ENCODE peak calls at places on chromosome 22, in ten cellular contexts. I, R, P, U, C, Y, A, M, O and V are unnamed samples.

GRCh38 chr22:44366372-44367310 is 53.9 kb upstream of the SHISAL1 start:
- DNase-seq in I (no peak), R (no peak), P (no peak), U (peak; percentile 4), C (peak; percentile 72), Y (no peak), A (no peak), M (peak; percentile 43), O (peak; percentile 9), V (peak; percentile 14)

GRCh38 chr22:45009881-45010531 is at the start of gene PHF21B:
- DNase-seq in I (peak; percentile 92), R (no peak), P (no peak), U (peak; percentile 94), C (no peak), Y (peak; percentile 13), A (peak; percentile 9), M (peak; percentile 72), O (peak; percentile 71), V (no peak)

GRCh38 chr22:42520663-42521546 is 1.3 kb upstream of the RRP7A start:
- DNase-seq in I (no peak), R (no peak), P (no peak), U (no peak), C (no peak), Y (no peak), A (no peak), M (peak; percentile 56), O (no peak), V (no peak)

GRCh38 chr22:19477321-19478085 is 1.5 kb downstream of the UFD1 start:
- DNase-seq in I (no peak), R (peak; percentile 8), P (no peak), U (no peak), C (no peak), Y (peak; percentile 35), A (no peak), M (no peak), O (no peak), V (no peak)

GRCh38 chr22:31583861-31584485 is 78.0 kb downstream of the PISD start:
- DNase-seq in I (no peak), R (no peak), P (peak; percentile 7), U (no peak), C (no peak), Y (peak; percentile 35), A (no peak), M (no peak), O (no peak), V (no peak)

GRCh38 chr22:35894464-35894878 is 134.2 kb downstream of the RBFOX2 start:
- DNase-seq in I (no peak), R (no peak), P (no peak), U (no peak), C (peak; percentile 79), Y (no peak), A (peak; percentile 55), M (no peak), O (peak; percentile 70), V (no peak)

GRCh38 chr22:35305525-35306070 is 5.9 kb downstream of the TOM1 start:
- DNase-seq in I (no peak), R (no peak), P (no peak), U (no peak), C (no peak), Y (peak; percentile 37), A (no peak), M (no peak), O (no peak), V (no peak)

GRCh38 chr22:46515208-46516111 is 22.0 kb downstream of the CELSR1 start:
- DNase-seq in I (no peak), R (no peak), P (no peak), U (no peak), C (no peak), Y (no peak), A (peak; percentile 70), M (peak; percentile 35), O (no peak), V (no peak)

GRCh38 chr22:26481112-26481693 is 2.4 kb downstream of the HPS4 start:
- DNase-seq in I (no peak), R (no peak), P (no peak), U (no peak), C (no peak), Y (no peak), A (no peak), M (no peak), O (no peak), V (no peak)

GRCh38 chr22:26479043-26479791 is 4.4 kb downstream of the HPS4 start:
- DNase-seq in I (no peak), R (no peak), P (no peak), U (no peak), C (no peak), Y (no peak), A (no peak), M (no peak), O (no peak), V (no peak)

GRCh38 chr22:26481694-26482093 is 1.9 kb downstream of the HPS4 start:
- DNase-seq in I (no peak), R (no peak), P (no peak), U (no peak), C (no peak), Y (no peak), A (no peak), M (no peak), O (no peak), V (no peak)

GRCh38 chr22:26480611-26480932 is 3.0 kb downstream of the HPS4 start:
- DNase-seq in I (no peak), R (no peak), P (no peak), U (no peak), C (no peak), Y (no peak), A (no peak), M (no peak), O (no peak), V (no peak)

DNA sequence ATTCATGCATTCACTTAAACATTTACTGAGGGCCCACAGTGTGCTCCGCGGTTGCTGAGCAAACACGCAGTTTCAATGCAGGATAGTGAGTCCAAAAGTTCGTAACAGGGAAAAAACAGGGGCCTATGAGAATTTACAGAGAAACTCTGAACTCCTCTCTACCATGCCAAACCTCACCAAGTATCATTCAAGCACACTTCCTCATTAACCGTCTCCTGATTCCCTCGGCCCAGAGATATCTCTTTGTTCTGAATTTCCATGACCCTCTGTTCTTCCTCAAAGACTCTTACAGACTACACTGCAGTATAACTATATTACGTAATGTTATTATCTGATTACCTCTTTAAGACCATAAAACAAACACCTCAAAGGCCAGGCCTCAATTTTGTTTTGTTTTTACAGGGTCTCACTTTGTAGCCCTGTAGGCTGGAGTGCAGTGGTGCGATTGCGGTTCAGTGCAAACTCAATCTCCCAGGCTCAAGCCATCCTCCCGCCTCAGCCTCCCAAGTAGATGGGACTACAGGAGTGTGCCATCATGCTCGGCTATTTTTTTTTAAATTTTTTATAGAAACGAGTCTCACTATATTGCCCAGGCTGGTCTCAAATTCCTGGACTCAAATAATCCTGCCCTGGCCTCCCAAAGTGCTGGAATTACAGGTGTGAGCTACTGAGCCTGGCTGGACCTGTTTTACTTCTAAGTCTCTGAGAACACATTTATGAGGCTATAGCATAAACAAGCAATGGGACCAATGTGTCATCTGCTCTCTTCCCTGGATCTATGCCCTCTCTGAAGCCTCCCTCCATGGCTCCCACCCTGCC is 3.6 kb downstream of the HPS4 start:
- DNase-seq in I (no peak), R (no peak), P (no peak), U (no peak), C (no peak), Y (no peak), A (no peak), M (no peak), O (no peak), V (no peak)
- TF ChIP-seq CTCF in I (no peak), R (no peak), P (no peak), U (no peak), C (no peak), Y (no peak), A (no peak), M (no peak), O (no peak), V (no peak)

DNA sequence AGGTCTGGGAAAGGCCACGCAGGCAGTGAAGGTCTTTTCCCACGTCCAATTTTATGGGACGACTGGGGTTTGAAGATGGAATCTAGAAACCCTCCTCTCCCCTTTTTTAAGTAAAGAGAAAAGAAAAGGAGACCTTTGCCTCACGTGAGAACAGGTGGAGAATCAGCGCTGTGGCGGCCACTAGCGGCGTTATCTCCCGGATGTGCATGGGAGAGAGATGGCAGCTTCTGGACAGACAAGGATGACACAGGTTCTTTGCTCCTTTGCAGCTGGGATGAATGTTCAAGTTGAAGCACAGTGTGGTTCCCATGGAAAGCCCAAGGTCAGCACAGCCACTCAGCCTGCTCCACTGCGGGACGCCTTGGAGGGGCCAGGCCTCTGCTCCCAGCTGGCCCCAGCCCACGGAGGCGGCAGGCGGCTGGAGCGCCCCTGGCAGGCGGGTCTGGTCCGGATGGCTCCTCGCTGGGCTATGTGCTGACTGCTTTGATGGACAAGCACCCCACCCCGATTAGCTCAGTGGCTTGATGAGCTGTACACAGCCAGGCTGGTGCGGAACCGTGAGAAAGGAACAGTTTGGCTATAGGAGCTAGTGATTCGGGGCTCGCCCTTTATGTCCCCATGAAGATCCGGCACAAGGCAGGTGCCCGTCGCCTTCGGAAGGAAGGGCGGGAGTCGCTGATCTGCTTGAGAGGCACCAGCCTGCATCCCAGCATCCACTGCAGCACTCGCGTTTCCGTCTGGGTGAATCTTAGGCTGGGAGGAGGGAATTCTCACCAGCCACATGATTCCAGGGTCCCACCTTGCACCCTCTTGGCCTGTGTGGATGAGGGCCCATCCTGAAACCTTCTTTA is 14.5 kb upstream of the BID start:
- DNase-seq in I (no peak), R (no peak), P (no peak), U (no peak), C (no peak), Y (no peak), A (no peak), M (no peak), O (no peak), V (no peak)
- TF ChIP-seq CTCF in I (no peak), R (no peak), P (peak; percentile 13), U (peak; percentile 47), C (no peak), Y (no peak), A (no peak), M (no peak), O (no peak), V (no peak)

GRCh38 chr22:22166941-22167713 is 77.5 kb upstream of the VPREB1 start:
- DNase-seq in I (no peak), R (peak; percentile 18), P (no peak), U (no peak), C (no peak), Y (no peak), A (no peak), M (no peak), O (no peak), V (no peak)
- TF ChIP-seq CTCF in I (no peak), R (no peak), P (no peak), U (no peak), C (no peak), Y (no peak), A (no peak), M (no peak), O (no peak), V (no peak)

DNA sequence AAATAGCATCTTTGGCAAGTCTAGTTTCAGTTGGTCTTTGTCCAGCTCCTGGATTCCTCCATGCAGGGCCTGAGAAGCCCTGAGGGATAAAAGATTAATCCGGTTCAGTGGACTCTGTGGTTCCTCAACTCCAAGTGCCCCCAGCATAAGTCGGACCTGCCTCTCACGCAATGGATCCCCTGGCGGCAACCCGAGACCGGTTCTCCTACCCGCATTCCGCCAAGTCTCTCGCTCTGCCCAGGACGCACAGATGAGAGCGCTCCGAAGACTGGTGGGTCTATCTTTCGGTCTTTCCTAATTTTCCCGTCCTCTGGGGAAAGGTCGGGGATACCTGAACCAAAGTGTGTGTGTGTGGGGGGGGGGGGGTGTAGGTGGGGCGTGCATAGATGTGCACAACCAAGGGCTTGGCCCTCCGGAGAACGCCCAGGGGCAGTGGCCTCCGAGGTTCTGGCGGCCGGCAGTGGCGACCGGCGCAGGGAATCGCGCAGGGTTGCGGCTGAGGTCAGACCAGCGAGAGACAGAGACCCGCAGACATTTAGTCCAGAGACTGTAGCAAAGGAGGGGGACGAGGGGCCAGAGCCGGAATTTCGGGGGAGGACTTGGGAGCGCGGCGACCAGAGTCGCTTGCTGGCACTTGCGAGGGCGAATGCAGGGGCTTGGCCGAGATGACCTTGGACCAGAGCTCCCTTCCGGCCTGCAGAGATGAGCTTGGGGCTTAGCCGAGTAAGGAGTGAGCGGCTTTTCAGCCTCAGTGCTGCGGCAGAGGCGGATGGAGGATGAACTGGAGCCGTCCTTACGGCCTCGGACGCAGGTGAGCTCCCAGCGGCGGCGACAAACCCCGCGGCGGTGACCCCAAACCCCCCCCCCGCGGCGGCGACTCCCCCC is 712 bp upstream of the SLC2A11 start:
- DNase-seq in I (peak; percentile 61), R (peak; percentile 49), P (peak; percentile 67), U (peak; percentile 50), C (no peak), Y (peak; percentile 56), A (peak; percentile 41), M (no peak), O (no peak), V (no peak)
- TF ChIP-seq CTCF in I (no peak), R (peak; percentile 33), P (peak; percentile 11), U (peak; percentile 25), C (no peak), Y (peak; percentile 28), A (no peak), M (no peak), O (no peak), V (no peak)